ENCODE peak calls at places on chromosomes 2 and 18, in nine cellular contexts. V is AG04450, M is foreskin fibroblast, S is body of pancreas, A is HL-60, W is AG09319, Z is progenitor cell of endocrine pancreas, F is AG09309, Q is HFFc6. K is an unnamed sample.

GRCh38 chr2:217279571-217279970 is 419.7 kb upstream of the TNP1 start:
- DNase-seq in A (no peak), Q (peak; percentile 96), Z (no peak), V (peak; percentile 80), M (peak; percentile 92), S (no peak), W (no peak), F (peak; percentile 81), K (no peak)

GRCh38 chr2:177204417-177204816 is 8.2 kb upstream of the HNRNPA3 start:
- DNase-seq in S (no peak), W (no peak), V (no peak), F (no peak), Z (no peak), A (no peak), Q (no peak), M (no peak), K (no peak)

GRCh38 chr2:235170016-235170415 is 218.2 kb downstream of the SH3BP4 start:
- DNase-seq in S (no peak), W (no peak), V (no peak), Q (peak; percentile 72), Z (no peak), A (no peak), M (peak; percentile 62), F (peak; percentile 55), K (no peak)

GRCh38 chr18:46528037-46528436 is 129.0 kb downstream of the LOXHD1 start:
- DNase-seq in Z (no peak), V (no peak), Q (no peak), A (no peak), F (no peak), S (no peak), M (no peak), W (no peak), K (no peak)

GRCh38 chr2:234952270-234953115 is 676 bp downstream of the SH3BP4 start:
- DNase-seq in V (no peak), M (peak; percentile 36), S (peak; percentile 53), Z (peak; percentile 40), Q (no peak), F (no peak), A (no peak), W (no peak), K (peak; percentile 40)

GRCh38 chr18:28284132-28284531 is 107.2 kb upstream of the CDH2 start:
- DNase-seq in M (no peak), A (no peak), S (no peak), F (no peak), W (no peak), Q (peak; percentile 87), Z (no peak), V (peak; percentile 7), K (no peak)

GRCh38 chr2:140650825-140651224 is 1480.0 kb downstream of the LRP1B start:
- DNase-seq in V (no peak), A (no peak), Q (no peak), S (no peak), F (no peak), Z (no peak), W (no peak), M (peak; percentile 75), K (no peak)

GRCh38 chr2:26523750-26524149 is 45.8 kb upstream of the OTOF start:
- DNase-seq in V (no peak), A (no peak), W (no peak), F (no peak), S (no peak), Z (no peak), M (no peak), Q (no peak), K (no peak)

GRCh38 chr18:5309888-5310470 is 14.5 kb upstream of the ZBTB14 start:
- DNase-seq in V (no peak), F (no peak), Z (no peak), Q (no peak), A (no peak), M (no peak), W (no peak), S (peak; percentile 23), K (no peak)

GRCh38 chr2:35298493-35298892 is 1057.1 kb upstream of the CRIM1 start:
- DNase-seq in Z (no peak), Q (peak; percentile 9), F (no peak), W (no peak), S (no peak), M (no peak), A (no peak), V (no peak), K (no peak)

GRCh38 chr2:129870646-129871335 is 108.7 kb upstream of the RAB6C start:
- DNase-seq in F (no peak), V (no peak), S (no peak), M (no peak), Q (no peak), A (no peak), W (no peak), Z (no peak), K (no peak)

DNA sequence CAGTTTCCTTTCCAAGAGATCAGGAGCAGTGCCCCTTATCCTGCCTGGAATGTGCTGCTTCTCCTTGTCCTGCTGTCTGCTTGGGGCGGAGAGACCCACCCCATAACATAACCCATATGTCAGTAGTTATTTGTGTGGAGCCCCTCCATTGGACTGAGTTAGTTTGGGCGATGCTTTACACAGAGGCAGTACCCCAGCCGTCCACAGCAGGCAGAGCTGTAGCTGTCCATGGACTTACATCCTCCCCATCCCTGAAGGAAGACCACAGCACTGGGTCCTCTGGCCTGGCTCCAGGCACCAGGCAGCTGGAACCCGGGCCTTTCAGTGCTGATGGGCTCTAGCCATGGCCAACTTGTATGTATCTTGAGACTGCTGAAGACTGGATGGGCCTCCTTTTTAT is 20.3 kb downstream of the GKN2 start:
- DNase-seq in Z (no peak), M (no peak), A (no peak), V (no peak), S (no peak), W (no peak), Q (no peak), F (no peak), K (no peak)
- TF ChIP-seq CTCF in Z (no peak), M (no peak), A (no peak), V (peak; percentile 15), S (no peak), W (no peak), Q (no peak), F (no peak), K (no peak)

GRCh38 chr18:36399055-36399454 is 101.5 kb downstream of the FHOD3 start:
- DNase-seq in A (no peak), Z (no peak), V (no peak), S (no peak), W (no peak), M (no peak), Q (no peak), F (no peak), K (no peak)

GRCh38 chr18:36403896-36404824 is 106.6 kb downstream of the FHOD3 start:
- DNase-seq in A (no peak), Z (no peak), M (no peak), W (no peak), S (no peak), V (no peak), F (no peak), Q (no peak), K (no peak)

GRCh38 chr18:36405611-36406010 is 108.1 kb downstream of the FHOD3 start:
- DNase-seq in Z (no peak), F (no peak), V (no peak), W (peak; percentile 59), M (peak; percentile 25), Q (no peak), S (no peak), A (no peak), K (no peak)

GRCh38 chr18:36401462-36401861 is 103.9 kb downstream of the FHOD3 start:
- DNase-seq in Z (no peak), Q (no peak), V (no peak), S (no peak), A (no peak), W (no peak), F (no peak), M (no peak), K (no peak)

DNA sequence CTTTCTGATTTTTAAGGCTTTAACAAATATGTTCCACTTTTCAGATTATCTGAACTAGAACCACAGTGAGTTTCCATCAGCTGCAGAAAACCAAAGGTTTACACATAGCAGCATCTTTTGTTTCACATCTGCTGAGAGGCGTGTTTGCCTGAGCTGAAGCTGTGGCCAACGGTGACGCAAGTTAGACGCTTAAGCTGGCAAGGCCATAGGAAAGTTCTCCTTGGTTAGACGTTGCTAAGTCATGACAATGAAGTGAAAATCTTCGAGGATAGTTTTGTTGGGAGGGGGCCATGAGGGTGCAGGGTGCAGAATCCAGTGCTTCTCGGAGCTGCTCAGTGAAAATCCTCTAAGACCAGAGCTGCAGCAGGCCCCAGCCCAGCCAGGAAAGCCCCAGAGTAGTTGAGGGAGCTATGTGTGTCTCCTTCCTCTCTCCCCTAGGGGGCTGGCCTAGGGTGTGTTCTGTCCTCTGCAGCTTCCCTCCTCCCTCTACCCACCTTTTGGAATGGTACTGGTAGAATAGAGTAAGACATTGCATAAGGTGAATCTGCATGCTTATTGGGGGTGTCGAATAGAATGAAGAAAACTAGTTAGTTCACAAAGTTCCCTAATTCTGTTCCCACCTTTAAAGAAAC is 105.4 kb downstream of the FHOD3 start:
- DNase-seq in F (peak; percentile 75), S (peak; percentile 17), W (peak; percentile 91), Z (no peak), Q (peak; percentile 22), A (no peak), V (peak; percentile 30), M (peak; percentile 78), K (no peak)
- TF ChIP-seq CTCF in F (no peak), S (no peak), W (no peak), Z (no peak), Q (peak; percentile 18), A (no peak), V (no peak), M (no peak), K (no peak)

DNA sequence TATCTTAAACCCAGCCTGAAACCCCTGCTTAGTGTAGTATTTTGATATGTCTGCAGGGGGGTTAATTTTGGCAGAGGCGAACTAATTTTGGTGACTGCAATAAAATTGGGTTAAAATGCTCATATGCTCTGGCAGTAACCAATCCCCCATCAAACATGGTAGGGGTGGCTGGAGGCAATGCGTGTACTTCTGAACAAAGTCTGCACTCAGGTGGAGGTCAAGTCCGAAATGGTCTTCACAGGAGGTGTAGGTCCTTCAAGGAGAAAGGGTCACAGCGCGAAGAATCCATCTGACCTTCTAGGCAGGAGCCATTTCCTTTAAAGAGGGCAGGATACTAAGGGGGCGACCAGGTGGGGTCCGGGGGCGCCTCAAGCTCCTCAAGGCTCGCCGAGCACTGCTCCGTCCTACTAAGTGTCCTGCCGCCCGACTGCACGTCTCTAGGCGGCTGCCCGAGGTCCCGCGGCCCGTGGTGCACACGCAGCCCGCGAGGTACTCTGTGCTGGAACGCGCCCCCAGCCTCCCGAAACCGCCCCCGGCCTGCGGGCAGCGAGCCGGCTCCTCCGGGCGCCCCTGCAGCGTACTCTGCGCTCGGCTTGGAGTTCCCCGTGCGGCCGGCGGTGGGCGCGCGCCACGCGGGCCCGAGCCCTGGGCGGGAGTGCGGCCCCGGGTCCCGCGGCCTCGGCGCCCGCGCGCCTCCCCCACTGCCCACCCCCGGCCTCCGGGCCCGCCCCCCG is 1.7 kb upstream of the LDLRAD4 start:
- DNase-seq in M (peak; percentile 15), W (no peak), F (no peak), V (no peak), Q (no peak), Z (peak; percentile 52), S (peak; percentile 52), A (no peak), K (peak; percentile 41)
- TF ChIP-seq CTCF in M (no peak), W (no peak), F (no peak), V (no peak), Q (no peak), Z (peak; percentile 50), S (no peak), A (no peak), K (peak; percentile 40)

DNA sequence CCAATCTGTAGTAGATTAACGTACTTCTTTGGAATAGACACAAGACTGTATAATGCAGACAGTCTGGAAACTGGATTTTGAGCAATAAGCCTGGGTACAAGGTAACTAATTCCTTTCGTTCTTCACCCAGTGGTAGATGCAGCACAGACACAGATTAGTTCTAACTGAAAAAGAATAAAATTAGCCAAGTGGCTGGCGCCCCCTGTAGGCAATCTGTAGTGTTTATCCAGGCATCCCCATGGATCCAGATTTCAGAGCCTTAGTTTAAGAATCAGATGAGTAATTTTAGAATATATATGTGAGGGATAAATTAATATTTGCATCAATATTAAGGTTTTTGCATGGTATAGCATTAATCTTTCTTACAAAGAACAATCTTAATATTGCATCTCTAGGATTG is 563.9 kb downstream of the DCC start:
- DNase-seq in Q (no peak), M (no peak), A (no peak), W (no peak), F (no peak), V (no peak), S (peak; percentile 74), Z (peak; percentile 50), K (peak; percentile 62)
- TF ChIP-seq CTCF in Q (peak; percentile 24), M (no peak), A (peak; percentile 67), W (no peak), F (no peak), V (peak; percentile 37), S (peak; percentile 65), Z (peak; percentile 92), K (peak; percentile 90)

K was measured in neural crest cell.